ENCODE peak calls at places on chromosomes 6 and 20, in four cellular contexts. V is H1, G is HepG2, C is GM12878. R is an unnamed sample. For H3K27me3 and H3K4me1, the result is how much of the 10 kb centered on the place peaks cover.

GRCh38 chr6:54935739-54936138 is 89.2 kb downstream of the FAM83B start:
- DNase-seq in V (no peak), G (no peak), C (no peak), R (peak)

GRCh38 chr20:37166867-37167266 is 12.3 kb upstream of the RPN2 start:
- DNase-seq in V (no peak), G (no peak), C (no peak), R (no peak)

GRCh38 chr6:104954091-104954797 is 2.7 kb upstream of the LIN28B start:
- DNase-seq in V (no peak), G (peak), C (no peak), R (peak)

GRCh38 chr20:37539956-37540455 is 12.3 kb upstream of the BLCAP start:
- DNase-seq in V (no peak), G (no peak), C (no peak), R (no peak)

GRCh38 chr6:132053523-132053922 is 102.4 kb upstream of the CCN2 start:
- DNase-seq in V (no peak), G (no peak), C (no peak), R (no peak)

GRCh38 chr6:25441658-25442276 is 162.6 kb downstream of the CARMIL1 start:
- DNase-seq in V (no peak), G (no peak), C (no peak), R (no peak)

GRCh38 chr6:122838060-122838780 is 49.2 kb downstream of the SMPDL3A start:
- DNase-seq in V (no peak), G (peak), C (no peak), R (peak)

GRCh38 chr6:82066196-82066595 is 181.3 kb downstream of the IBTK start:
- DNase-seq in V (no peak), G (no peak), C (no peak), R (no peak)

GRCh38 chr6:1856381-1856780 is 246.7 kb downstream of the FOXC1 start:
- DNase-seq in V (no peak), G (no peak), C (peak), R (no peak)

DNA sequence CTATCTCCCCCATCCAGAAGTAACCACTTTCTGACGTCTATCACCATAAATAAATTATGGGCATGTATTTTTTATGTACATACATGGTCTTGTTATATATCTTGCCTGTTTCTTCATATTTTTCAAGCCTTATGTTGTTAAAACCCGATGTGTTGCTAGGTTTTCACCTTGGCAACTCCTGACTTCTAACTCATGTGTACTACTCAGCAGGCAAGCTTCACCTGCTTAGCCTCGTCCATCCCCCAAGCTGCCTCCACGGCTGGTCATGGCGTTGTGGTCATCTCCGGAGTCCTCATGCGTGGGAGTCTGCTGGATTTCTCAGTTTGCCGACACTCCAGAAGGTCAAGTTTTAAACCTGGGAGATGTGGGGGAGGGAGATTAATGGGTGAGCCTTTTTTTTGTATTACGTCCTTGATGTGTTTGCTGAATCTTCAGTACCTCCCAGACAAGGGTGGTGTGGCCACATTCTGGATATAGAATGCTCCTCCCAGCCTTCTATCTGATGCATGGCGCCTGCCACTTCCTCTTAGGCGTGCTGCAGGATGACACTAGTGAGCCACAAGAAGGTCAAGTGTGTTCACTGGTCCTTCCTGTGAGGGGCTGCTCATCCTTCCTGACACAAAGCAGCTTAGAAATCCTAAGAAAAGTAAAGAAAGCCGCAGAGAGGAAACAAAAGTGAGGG is 26.6 kb upstream of the EDN3 start:
- DNase-seq in V (no peak), G (no peak), C (no peak), R (no peak)
- TF ChIP-seq CREB1 in V (no peak), G (no peak), C (no peak), R (no peak)

GRCh38 chr6:71888720-71889340 is 2.5 kb downstream of the RIMS1 start:
- DNase-seq in V (no peak), G (no peak), C (no peak), R (peak)

GRCh38 chr6:71887744-71888115 is 1.4 kb downstream of the RIMS1 start:
- DNase-seq in V (no peak), G (no peak), C (no peak), R (no peak)

GRCh38 chr6:71889366-71889765 is 3.0 kb downstream of the RIMS1 start:
- DNase-seq in V (no peak), G (no peak), C (no peak), R (no peak)

GRCh38 chr6:71887006-71887743 is 825 bp downstream of the RIMS1 start:
- DNase-seq in V (no peak), G (no peak), C (no peak), R (peak)

GRCh38 chr6:71886184-71887005 is at the start of gene RIMS1:
- DNase-seq in V (no peak), G (no peak), C (no peak), R (peak)
- H3K27me3 ChIP-seq in V (under half), G (under half), C (under half), R (under half)

DNA sequence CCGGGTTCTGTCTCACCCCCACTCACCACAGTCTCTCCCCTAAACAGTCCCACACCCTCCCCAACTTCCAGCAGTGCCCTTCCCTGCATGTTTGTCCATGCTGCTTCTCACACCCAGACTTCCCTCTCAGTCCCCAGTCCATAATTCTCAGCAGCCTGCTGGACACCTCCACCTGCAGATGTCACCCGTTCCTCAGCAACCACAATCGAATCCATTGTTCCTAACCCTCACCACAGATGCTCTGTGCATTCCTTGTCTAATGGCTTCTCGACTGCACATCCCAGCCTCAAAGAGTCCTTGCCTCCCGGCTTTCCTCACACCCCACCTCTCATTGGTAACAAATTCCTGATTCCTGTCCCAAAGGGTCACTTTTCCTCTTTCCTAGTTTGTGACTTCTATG is 55.6 kb downstream of the GOPC start:
- DNase-seq in V (no peak), G (no peak), C (no peak), R (no peak)
- H3K4me1 ChIP-seq in V (under half), G (under half), C (under half), R (under half)

DNA sequence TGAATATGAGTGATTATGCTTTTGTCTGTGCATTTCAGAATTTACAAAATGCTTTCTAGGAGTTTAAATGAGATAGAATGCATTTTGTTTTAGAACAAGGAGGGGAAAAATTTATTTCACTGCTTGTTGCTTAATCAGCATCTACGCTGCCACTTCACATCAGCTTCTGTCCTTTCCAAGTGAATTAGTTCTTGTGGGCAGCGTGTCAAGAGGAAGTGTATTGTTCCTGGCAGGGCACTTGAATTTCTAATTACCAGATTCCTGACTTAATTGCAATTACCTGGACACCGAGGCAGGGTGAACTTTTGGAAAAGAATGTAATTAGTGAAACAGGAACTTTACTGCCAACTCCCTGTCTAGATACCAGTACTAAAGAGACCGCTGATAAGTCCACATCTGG is 263.5 kb downstream of the TMEM242 start:
- DNase-seq in V (no peak), G (no peak), C (no peak), R (no peak)
- TF ChIP-seq CREB1 in V (no peak), G (no peak), C (no peak), R (no peak)

DNA sequence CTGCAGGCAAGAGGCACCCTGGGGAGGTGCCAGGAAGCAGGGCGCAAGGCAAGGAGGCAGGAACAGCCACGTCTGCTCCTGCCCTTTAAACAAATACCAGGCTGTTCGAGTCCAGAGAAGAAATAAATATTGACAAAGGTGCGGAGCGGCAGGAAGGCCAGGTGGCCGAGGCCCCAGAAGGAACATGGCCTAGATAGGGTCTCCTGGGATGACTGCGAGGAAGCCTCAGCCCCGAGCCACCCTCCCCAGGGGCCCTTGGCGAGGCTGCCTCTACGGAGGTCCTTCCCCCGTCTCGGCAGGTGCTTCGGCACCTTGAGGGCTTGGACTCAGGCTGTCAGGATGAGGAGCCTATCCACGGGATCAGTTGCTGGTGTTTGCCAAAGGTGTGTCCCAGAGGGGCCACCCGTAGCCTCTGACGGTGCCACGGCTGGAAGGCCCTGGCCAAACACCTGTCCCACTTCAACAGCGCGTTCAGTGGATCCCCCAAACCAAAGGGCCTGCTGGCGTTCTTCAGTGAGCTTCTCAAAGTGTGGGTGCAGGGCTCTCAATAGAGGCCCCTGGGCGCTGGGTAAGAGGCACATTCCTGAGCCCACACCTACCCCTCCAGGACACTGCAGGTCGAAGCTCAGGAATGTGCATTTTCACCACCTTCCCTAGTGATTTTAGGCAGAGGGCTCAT is 39.8 kb downstream of the SNX5 start:
- DNase-seq in V (no peak), G (no peak), C (no peak), R (peak)
- H3K27me3 ChIP-seq in V (under half), G (under half), C (under half), R (under half)

GRCh38 chr20:43844778-43845614 is 69.7 kb upstream of the TOX2 start:
- DNase-seq in V (no peak), G (no peak), C (no peak), R (no peak)
- H3K4me1 ChIP-seq in V (under half), G (under half), C (under half), R (under half)

GRCh38 chr6:89313006-89313405 is 2.1 kb downstream of the GABRR2 start:
- DNase-seq in V (no peak), G (no peak), C (no peak), R (peak)
- TF ChIP-seq CREB1 in V (no peak), G (no peak), C (no peak), R (no peak)

DNA sequence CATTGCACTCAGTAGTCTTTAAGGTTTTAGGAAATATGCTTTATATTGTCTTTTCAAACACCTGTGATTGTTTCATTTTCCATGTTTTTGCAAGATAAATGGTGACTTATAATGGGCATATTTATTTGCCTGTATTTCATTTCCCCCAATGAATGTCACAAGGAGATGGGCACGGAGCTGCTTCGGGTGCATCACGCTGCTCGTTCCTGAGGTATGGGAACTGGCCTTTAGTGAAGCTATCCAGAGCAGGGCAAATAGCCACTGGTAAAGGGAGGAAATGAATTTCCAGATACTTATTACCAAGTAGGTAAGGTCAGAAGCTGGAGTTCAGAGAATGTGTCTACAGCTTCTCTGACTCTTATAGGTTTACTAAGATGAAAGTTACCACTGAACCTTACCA is 3.7 kb downstream of the POU3F2 start:
- DNase-seq in V (no peak), G (no peak), C (no peak), R (no peak)
- H3K27me3 ChIP-seq in V (half or more), G (under half), C (under half), R (half or more)

GRCh38 chr20:664151-664550 is 11.2 kb upstream of the SRXN1 start:
- DNase-seq in V (no peak), G (no peak), C (no peak), R (no peak)
- H3K4me1 ChIP-seq in V (under half), G (under half), C (under half), R (half or more)